ENCODE peak calls at places on chromosomes 7 and 10, in eight cellular contexts. H, B, X, O, T, R, A and K are unnamed samples.

GRCh38 chr7:133491319-133491718 is 238.4 kb downstream of the EXOC4 start:
- DNase-seq in A (no peak), R (no peak), X (no peak), O (no peak), H (no peak), T (no peak), B (no peak), K (no peak)

GRCh38 chr10:13321576-13321975 is 21.7 kb upstream of the PHYH start:
- DNase-seq in R (no peak), X (no peak), B (no peak), H (no peak), O (no peak), A (no peak), T (no peak), K (no peak)

GRCh38 chr7:16684935-16685334 is 39.0 kb downstream of the BZW2 start:
- DNase-seq in R (no peak), X (no peak), T (no peak), A (no peak), H (no peak), O (no peak), B (no peak), K (no peak)

GRCh38 chr10:35464805-35465456 is 128.6 kb downstream of the CCNY start:
- DNase-seq in O (no peak), T (no peak), X (no peak), H (no peak), B (peak), A (no peak), R (no peak), K (no peak)

GRCh38 chr7:157383868-157384267 is 47.1 kb downstream of the DNAJB6 start:
- DNase-seq in B (no peak), R (no peak), H (no peak), T (no peak), A (no peak), X (no peak), O (no peak), K (no peak)

GRCh38 chr7:132782777-132783633 is 206.7 kb upstream of the PLXNA4 start:
- DNase-seq in A (no peak), H (no peak), B (peak), T (no peak), R (no peak), X (no peak), O (no peak), K (no peak)

GRCh38 chr7:102424787-102425218 is 8.6 kb upstream of the ORAI2 start:
- DNase-seq in R (no peak), O (peak), A (no peak), H (no peak), X (no peak), B (no peak), T (no peak), K (no peak)

GRCh38 chr7:27155816-27156507 is 513 bp downstream of the HOXA7 start:
- DNase-seq in X (no peak), T (no peak), O (peak), B (no peak), A (peak), H (peak), R (no peak), K (peak)

GRCh38 chr7:113308399-113308798 is 190.0 kb upstream of the SMIM30 start:
- DNase-seq in B (no peak), O (no peak), A (no peak), R (no peak), X (no peak), T (no peak), H (no peak), K (no peak)

GRCh38 chr10:6498771-6499170 is 81.3 kb downstream of the PRKCQ start:
- DNase-seq in H (no peak), A (no peak), X (no peak), R (no peak), B (no peak), T (no peak), O (no peak), K (no peak)

GRCh38 chr10:88707429-88708110 is 1.5 kb downstream of the LIPK start:
- DNase-seq in H (no peak), X (no peak), R (no peak), B (peak), A (no peak), T (no peak), O (no peak), K (no peak)

GRCh38 chr10:126904807-126905686 is at the start of gene DOCK1:
- DNase-seq in B (peak), T (peak), R (peak), O (peak), X (peak), H (peak), A (peak), K (peak)

GRCh38 chr7:24609059-24609458 is 35.8 kb downstream of the PALS2 start:
- DNase-seq in H (no peak), R (no peak), A (no peak), T (no peak), O (no peak), B (no peak), X (no peak), K (no peak)

GRCh38 chr10:123496996-123497660 is 169.0 kb upstream of the GPR26 start:
- DNase-seq in R (no peak), T (no peak), B (no peak), A (no peak), O (no peak), X (no peak), H (no peak), K (no peak)

GRCh38 chr10:67723601-67724000 is 27.6 kb upstream of the CTNNA3 start:
- DNase-seq in A (no peak), R (no peak), H (no peak), O (no peak), X (no peak), T (no peak), B (no peak), K (no peak)
- H3K27ac ChIP-seq in A (no peak), R (no peak), H (no peak), O (no peak), X (no peak), T (no peak), B (no peak), K (no peak)

DNA sequence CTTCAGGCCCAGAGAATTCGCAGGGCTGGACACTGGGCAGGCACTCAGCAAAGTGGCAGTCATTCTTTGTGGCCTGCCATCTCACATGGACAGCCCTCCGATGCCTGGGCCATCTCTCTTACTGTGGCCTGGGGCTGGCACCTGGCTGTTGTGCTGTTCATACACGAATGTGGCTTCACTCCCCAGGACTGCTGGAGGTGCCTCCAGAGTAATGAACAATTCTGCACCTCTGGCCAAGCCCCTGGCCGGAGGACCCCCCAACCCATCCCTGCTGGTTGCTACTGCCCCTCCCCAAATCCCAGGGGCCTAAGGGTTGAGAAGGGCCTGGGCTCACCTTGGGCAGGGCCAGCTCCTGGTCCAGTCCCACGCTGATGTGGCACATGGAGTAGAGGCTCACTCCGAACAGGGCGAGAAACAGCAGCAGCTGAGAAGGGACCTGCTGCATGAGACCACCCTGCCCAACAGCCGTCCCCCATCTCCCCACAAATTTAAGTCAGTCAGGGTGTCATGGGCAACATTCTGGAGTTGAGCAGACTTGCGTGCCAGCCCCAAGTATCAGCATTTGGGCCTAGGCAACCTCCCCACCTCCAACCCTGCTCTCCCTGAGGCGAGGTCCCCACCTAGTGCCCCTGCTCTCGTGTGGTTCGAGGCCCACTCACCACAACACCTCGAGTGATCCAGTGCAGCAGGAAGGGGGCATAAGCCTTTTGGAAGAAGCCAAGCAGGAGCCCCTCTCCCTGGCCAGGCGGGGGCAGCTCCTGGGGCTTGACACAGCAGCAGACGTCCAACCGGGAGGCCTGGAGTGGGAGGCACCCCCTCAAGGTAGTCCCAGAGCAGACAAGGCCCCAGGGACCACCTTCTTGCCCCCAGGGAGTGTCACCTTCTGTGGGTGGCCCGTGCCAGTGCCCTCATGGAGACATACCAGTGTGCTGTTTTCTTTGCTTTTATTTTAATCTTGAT is 9.4 kb downstream of the NPC1L1 start:
- DNase-seq in H (no peak), X (no peak), T (no peak), B (no peak), O (no peak), R (no peak), A (peak), K (no peak)
- TF ChIP-seq POLR2A in H (no peak), X (no peak), T (no peak), B (no peak), O (no peak), R (no peak), A (no peak), K (no peak)

GRCh38 chr7:75900617-75901315 is 14.2 kb upstream of the POR start:
- DNase-seq in B (no peak), T (no peak), O (no peak), A (no peak), R (no peak), X (no peak), H (no peak), K (no peak)

GRCh38 chr7:75891815-75892411 is 13.1 kb downstream of the RHBDD2 start:
- DNase-seq in H (no peak), O (no peak), X (no peak), R (no peak), T (no peak), A (no peak), B (no peak), K (no peak)

GRCh38 chr7:75892634-75893272 is 13.9 kb downstream of the RHBDD2 start:
- DNase-seq in B (peak), A (peak), H (peak), X (no peak), O (peak), R (peak), T (peak), K (peak)

GRCh38 chr7:75896803-75897327 is 18.0 kb downstream of the RHBDD2 start:
- DNase-seq in H (no peak), T (no peak), A (no peak), R (no peak), O (no peak), B (no peak), X (no peak), K (peak)
- H3K27ac ChIP-seq in H (no peak), T (no peak), A (no peak), R (no peak), O (no peak), B (no peak), X (no peak), K (peak)

GRCh38 chr7:99014113-99014985 is 129.6 kb downstream of the SMURF1 start:
- DNase-seq in H (peak), O (peak), A (peak), T (no peak), R (no peak), B (no peak), X (no peak), K (peak)
- TF ChIP-seq POLR2A in H (no peak), O (no peak), A (no peak), T (no peak), R (no peak), B (no peak), X (no peak), K (no peak)

GRCh38 chr7:116496653-116497052 is 2.9 kb upstream of the CAV2 start:
- DNase-seq in H (no peak), B (no peak), O (no peak), X (no peak), R (no peak), T (no peak), A (no peak), K (no peak)
- H3K27ac ChIP-seq in H (no peak), B (no peak), O (no peak), X (peak), R (no peak), T (no peak), A (no peak), K (no peak)

GRCh38 chr7:116576350-116577319 is 51.8 kb downstream of the CAV1 start:
- DNase-seq in R (no peak), O (no peak), H (no peak), X (no peak), T (no peak), B (peak), A (no peak), K (no peak)
- TF ChIP-seq POLR2A in R (no peak), O (no peak), H (no peak), X (no peak), T (no peak), B (no peak), A (no peak), K (no peak)

GRCh38 chr7:25845341-25845923 is 306.6 kb upstream of the NFE2L3 start:
- DNase-seq in H (no peak), O (no peak), R (no peak), T (no peak), B (no peak), A (no peak), X (no peak), K (no peak)
- H3K27ac ChIP-seq in H (peak), O (peak), R (no peak), T (peak), B (no peak), A (no peak), X (no peak), K (no peak)

GRCh38 chr7:139915864-139916716 is 87.0 kb downstream of the TBXAS1 start:
- DNase-seq in B (peak), A (peak), H (peak), T (no peak), X (peak), O (peak), R (peak), K (peak)
- TF ChIP-seq POLR2A in B (no peak), A (no peak), H (no peak), T (no peak), X (no peak), O (no peak), R (no peak), K (no peak)

GRCh38 chr10:62735464-62736188 is 68.9 kb upstream of the ADO start:
- DNase-seq in B (peak), T (no peak), H (no peak), R (no peak), X (no peak), O (no peak), A (no peak), K (no peak)
- H3K27ac ChIP-seq in B (no peak), T (no peak), H (no peak), R (no peak), X (no peak), O (no peak), A (no peak), K (no peak)